ENCODE peak calls at places on chromosomes 6 and 20, in nine cellular contexts. P is heart right ventricle, G is coronary artery, Z is body of pancreas, L is left ventricle myocardium inferior, D is fibroblast of villous mesenchyme, A is GM12865, Y is PC-9, X is upper lobe of right lung. Q is an unnamed sample.

GRCh38 chr20:25486377-25486776 is 78.9 kb downstream of the GINS1 start:
- DNase-seq in P (peak; percentile 21), G (no peak), Z (no peak), L (peak; percentile 44), D (peak; percentile 20), A (no peak), Y (no peak), X (no peak), Q (no peak)

GRCh38 chr20:61487346-61488022 is 235.4 kb downstream of the CDH4 start:
- DNase-seq in P (no peak), G (no peak), Z (no peak), L (no peak), D (no peak), A (no peak), Y (no peak), X (no peak), Q (no peak)

GRCh38 chr20:43942213-43942590 is 27.6 kb downstream of the TOX2 start:
- DNase-seq in P (no peak), G (no peak), Z (no peak), L (no peak), D (no peak), A (no peak), Y (no peak), X (no peak), Q (no peak)

GRCh38 chr6:136728033-136728939 is 64.0 kb downstream of the MAP3K5 start:
- DNase-seq in P (no peak), G (no peak), Z (no peak), L (no peak), D (peak; percentile 54), A (no peak), Y (no peak), X (no peak), Q (no peak)

GRCh38 chr6:149503276-149503675 is 18.5 kb upstream of the ZC3H12D start:
- DNase-seq in P (no peak), G (no peak), Z (no peak), L (no peak), D (no peak), A (no peak), Y (no peak), X (no peak), Q (no peak)

GRCh38 chr6:76217606-76218005 is 145.1 kb upstream of the IMPG1 start:
- DNase-seq in P (no peak), G (no peak), Z (no peak), L (no peak), D (no peak), A (no peak), Y (no peak), X (no peak), Q (no peak)

GRCh38 chr6:24766685-24767462 is 7.9 kb upstream of the GMNN start:
- DNase-seq in P (no peak), G (no peak), Z (no peak), L (no peak), D (peak; percentile 48), A (peak; percentile 46), Y (no peak), X (no peak), Q (no peak)

GRCh38 chr6:170052991-170053821 is 237.7 kb downstream of the DLL1 start:
- DNase-seq in P (no peak), G (peak; percentile 65), Z (peak; percentile 8), L (no peak), D (no peak), A (no peak), Y (no peak), X (peak; percentile 48), Q (no peak)

GRCh38 chr6:163437466-163437865 is 22.9 kb downstream of the QKI start:
- DNase-seq in P (no peak), G (no peak), Z (no peak), L (no peak), D (no peak), A (no peak), Y (no peak), X (no peak), Q (no peak)

GRCh38 chr6:54084234-54084633 is 27.0 kb upstream of the MLIP start:
- DNase-seq in P (no peak), G (no peak), Z (no peak), L (no peak), D (no peak), A (no peak), Y (no peak), X (no peak), Q (no peak)

GRCh38 chr6:53917464-53917842 is 122.6 kb downstream of the LRRC1 start:
- DNase-seq in P (no peak), G (no peak), Z (no peak), L (no peak), D (no peak), A (peak; percentile 22), Y (no peak), X (no peak), Q (no peak)

GRCh38 chr6:117188627-117189201 is 76.6 kb upstream of the VGLL2 start:
- DNase-seq in P (no peak), G (no peak), Z (no peak), L (no peak), D (no peak), A (no peak), Y (no peak), X (no peak), Q (no peak)

GRCh38 chr6:130393306-130393705 is 27.5 kb downstream of the TMEM200A start:
- DNase-seq in P (no peak), G (no peak), Z (no peak), L (no peak), D (no peak), A (no peak), Y (no peak), X (no peak), Q (no peak)

GRCh38 chr6:38638941-38639497 is 710 bp downstream of the BTBD9 start:
- DNase-seq in P (peak; percentile 50), G (peak; percentile 82), Z (peak; percentile 42), L (no peak), D (peak; percentile 45), A (peak; percentile 49), Y (peak; percentile 37), X (peak; percentile 77), Q (no peak)

GRCh38 chr6:106688177-106688951 is 59.0 kb downstream of the QRSL1 start:
- DNase-seq in P (no peak), G (no peak), Z (peak; percentile 45), L (no peak), D (peak; percentile 2), A (peak; percentile 45), Y (no peak), X (no peak), Q (no peak)

GRCh38 chr6:49866485-49866943 is at the start of gene CRISP1:
- DNase-seq in P (no peak), G (no peak), Z (no peak), L (no peak), D (no peak), A (no peak), Y (no peak), X (no peak), Q (no peak)

GRCh38 chr6:3176562-3177355 is 19.4 kb upstream of the TUBB2A start:
- DNase-seq in P (no peak), G (no peak), Z (no peak), L (no peak), D (peak; percentile 90), A (no peak), Y (peak; percentile 50), X (no peak), Q (peak; percentile 53)

GRCh38 chr6:134937426-134937825 is 12.5 kb downstream of the ALDH8A1 start:
- DNase-seq in P (no peak), G (no peak), Z (no peak), L (no peak), D (peak; percentile 27), A (no peak), Y (no peak), X (no peak), Q (no peak)

GRCh38 chr20:63321148-63321831 is 28.3 kb downstream of the COL20A1 start:
- DNase-seq in P (peak; percentile 57), G (no peak), Z (peak; percentile 24), L (peak; percentile 77), D (no peak), A (no peak), Y (no peak), X (peak; percentile 64), Q (no peak)

GRCh38 chr20:944774-945410 is 28.8 kb upstream of the ANGPT4 start:
- DNase-seq in P (no peak), G (peak; percentile 60), Z (no peak), L (no peak), D (no peak), A (no peak), Y (no peak), X (no peak), Q (no peak)
- H3K4me3 ChIP-seq in P (no peak overlapping the region), G (no peak overlapping the region), Z (no peak overlapping the region), L (no peak overlapping the region), D (no peak overlapping the region), A (no peak overlapping the region), Y (no peak overlapping the region), X (no peak overlapping the region), Q (no peak overlapping the region)

GRCh38 chr6:84498905-84499304 is 265.5 kb downstream of the TBX18 start:
- DNase-seq in P (no peak), G (no peak), Z (no peak), L (no peak), D (no peak), A (no peak), Y (no peak), X (no peak), Q (no peak)
- TF ChIP-seq CTCF in P (no peak), G (no peak), Z (no peak), L (no peak), D (no peak), A (no peak), Y (no peak), X (no peak), Q (no peak)

GRCh38 chr6:111124406-111124805 is 37.1 kb downstream of the SLC16A10 start:
- DNase-seq in P (no peak), G (no peak), Z (no peak), L (no peak), D (no peak), A (no peak), Y (no peak), X (no peak), Q (no peak)

DNA sequence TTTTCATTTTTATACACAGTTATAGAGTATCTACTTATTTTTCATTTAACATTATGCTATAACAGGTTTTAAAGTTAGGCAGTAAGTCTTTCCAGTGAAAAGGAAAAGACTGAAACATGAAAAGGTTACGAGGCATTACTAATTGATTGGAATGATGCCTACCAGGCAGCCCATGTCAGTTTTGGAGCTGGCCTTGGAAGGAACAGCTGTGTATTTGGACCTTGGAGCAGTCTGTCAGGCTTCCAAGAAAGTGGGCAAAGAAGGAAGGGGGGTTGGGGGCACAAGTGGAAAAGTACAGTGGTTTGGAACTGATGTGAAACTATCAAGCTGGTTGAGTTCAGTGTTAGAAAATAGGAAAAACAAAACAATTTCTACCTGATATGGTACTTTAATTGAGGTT is 41.7 kb downstream of the SLC16A10 start:
- DNase-seq in P (peak; percentile 54), G (no peak), Z (peak; percentile 92), L (no peak), D (no peak), A (no peak), Y (no peak), X (no peak), Q (no peak)
- H3K4me3 ChIP-seq in P (no peak overlapping the region), G (no peak overlapping the region), Z (no peak overlapping the region), L (no peak overlapping the region), D (no peak overlapping the region), A (no peak overlapping the region), Y (no peak overlapping the region), X (no peak overlapping the region), Q (no peak overlapping the region)

DNA sequence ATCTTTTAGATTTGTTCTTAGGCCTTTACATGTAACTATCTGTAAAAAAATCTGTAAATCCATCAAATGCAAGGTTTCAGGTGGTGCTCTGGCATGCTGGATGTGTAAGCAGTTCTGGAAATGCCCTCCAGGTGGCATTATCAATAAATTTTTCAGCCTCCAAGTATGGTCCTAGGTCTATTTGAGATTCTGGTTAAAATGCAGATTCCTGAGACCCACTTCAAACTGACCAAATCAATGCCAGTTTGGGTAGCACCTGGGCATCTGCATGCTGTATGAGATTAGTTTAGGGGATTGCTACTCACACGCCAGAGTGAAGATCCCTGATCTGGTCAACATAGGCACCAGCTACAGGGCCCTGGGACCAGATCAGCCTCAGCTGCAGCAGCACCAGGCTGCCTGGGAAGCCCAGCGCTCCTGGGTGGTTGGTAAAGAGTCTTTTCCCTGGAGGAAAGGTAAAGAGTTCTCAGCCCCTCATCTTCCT is 507.3 kb upstream of the CITED2 start:
- DNase-seq in P (peak; percentile 15), G (no peak), Z (peak; percentile 38), L (no peak), D (peak; percentile 47), A (peak; percentile 62), Y (no peak), X (no peak), Q (no peak)
- TF ChIP-seq CTCF in P (peak; percentile 65), G (peak; percentile 26), Z (peak; percentile 73), L (peak; percentile 72), D (peak; percentile 51), A (peak; percentile 60), Y (peak; percentile 81), X (peak; percentile 61), Q (peak; percentile 24)